ENCODE peak calls at places on chromosomes 4 and X, in four cellular contexts. J, F, E and U are unnamed samples. For H3K9me3, the result is how much of the 10 kb centered on the place peaks cover.

GRCh38 chrX:54182194-54182863 is 725 bp downstream of the FAM120C start:
- DNase-seq in J (peak), E (peak), F (peak), U (peak)

GRCh38 chrX:10198254-10198653 is 41.5 kb downstream of the CLCN4 start:
- DNase-seq in E (no peak), J (no peak), F (no peak), U (no peak)

GRCh38 chrX:133681416-133681815 is 266.1 kb upstream of the GPC4 start:
- DNase-seq in J (no peak), E (no peak), F (no peak), U (no peak)

GRCh38 chr4:156173937-156174336 is 220.3 kb upstream of the CTSO start:
- DNase-seq in E (no peak), J (no peak), F (no peak), U (no peak)

GRCh38 chrX:11533211-11533651 is 132.5 kb downstream of the ARHGAP6 start:
- DNase-seq in F (no peak), J (no peak), E (no peak), U (no peak)

GRCh38 chrX:9670136-9670905 is 95.3 kb downstream of the GPR143 start:
- DNase-seq in E (no peak), F (no peak), J (no peak), U (no peak)

GRCh38 chr4:187071896-187072295 is 348.2 kb upstream of the FAT1 start:
- DNase-seq in E (no peak), F (no peak), J (no peak), U (no peak)

GRCh38 chr4:150525321-150525868 is 56.6 kb upstream of the MAB21L2 start:
- DNase-seq in F (no peak), J (no peak), E (no peak), U (no peak)

GRCh38 chr4:124018383-124019317 is 622.1 kb downstream of the SPRY1 start:
- DNase-seq in F (peak), E (no peak), J (no peak), U (no peak)

GRCh38 chr4:157172011-157172410 is 48.5 kb upstream of the GRIA2 start:
- DNase-seq in J (no peak), F (no peak), E (no peak), U (no peak)

GRCh38 chr4:147842573-147842972 is 110.7 kb downstream of the ARHGAP10 start:
- DNase-seq in J (no peak), E (no peak), F (no peak), U (no peak)

GRCh38 chrX:154519389-154519788 is 3.4 kb upstream of the FAM3A start:
- DNase-seq in E (no peak), J (no peak), F (no peak), U (no peak)

GRCh38 chr4:87058272-87059073 is 123.7 kb downstream of the AFF1 start:
- DNase-seq in E (no peak), F (no peak), J (no peak), U (no peak)

GRCh38 chr4:42649870-42650269 is 7.0 kb downstream of the ATP8A1 start:
- DNase-seq in J (no peak), F (no peak), E (no peak), U (no peak)

GRCh38 chr4:13539047-13539720 is 5.1 kb downstream of the NKX3-2 start:
- DNase-seq in J (no peak), E (no peak), F (no peak), U (no peak)

GRCh38 chr4:1511441-1512041 is 105.3 kb upstream of the NKX1-1 start:
- DNase-seq in J (no peak), E (peak), F (peak), U (no peak)

GRCh38 chr4:11900277-11900676 is 471.6 kb upstream of the HS3ST1 start:
- DNase-seq in F (no peak), J (no peak), E (no peak), U (no peak)
- H3K9me3 ChIP-seq in F (under half), J (under half), E (under half), U (under half)

GRCh38 chrX:50082741-50083140 is 118.1 kb downstream of the AKAP4 start:
- DNase-seq in F (no peak), J (no peak), E (no peak), U (no peak)

GRCh38 chrX:50093627-50094026 is 107.2 kb downstream of the AKAP4 start:
- DNase-seq in E (no peak), J (no peak), F (peak), U (no peak)

GRCh38 chrX:50088645-50089044 is 112.2 kb downstream of the AKAP4 start:
- DNase-seq in F (no peak), E (no peak), J (no peak), U (no peak)
- H3K9me3 ChIP-seq in F (under half), E (under half), J (under half), U (under half)

GRCh38 chr4:168415911-168416310 is 64.4 kb downstream of the DDX60L start:
- DNase-seq in E (no peak), J (no peak), F (no peak), U (no peak)

GRCh38 chr4:168410681-168411080 is 69.6 kb downstream of the DDX60L start:
- DNase-seq in E (no peak), F (no peak), J (no peak), U (no peak)

GRCh38 chr4:168409089-168409801 is 71.0 kb downstream of the DDX60L start:
- DNase-seq in E (no peak), F (no peak), J (no peak), U (no peak)

GRCh38 chr4:168408620-168409019 is 71.7 kb downstream of the DDX60L start:
- DNase-seq in J (no peak), E (no peak), F (peak), U (no peak)

DNA sequence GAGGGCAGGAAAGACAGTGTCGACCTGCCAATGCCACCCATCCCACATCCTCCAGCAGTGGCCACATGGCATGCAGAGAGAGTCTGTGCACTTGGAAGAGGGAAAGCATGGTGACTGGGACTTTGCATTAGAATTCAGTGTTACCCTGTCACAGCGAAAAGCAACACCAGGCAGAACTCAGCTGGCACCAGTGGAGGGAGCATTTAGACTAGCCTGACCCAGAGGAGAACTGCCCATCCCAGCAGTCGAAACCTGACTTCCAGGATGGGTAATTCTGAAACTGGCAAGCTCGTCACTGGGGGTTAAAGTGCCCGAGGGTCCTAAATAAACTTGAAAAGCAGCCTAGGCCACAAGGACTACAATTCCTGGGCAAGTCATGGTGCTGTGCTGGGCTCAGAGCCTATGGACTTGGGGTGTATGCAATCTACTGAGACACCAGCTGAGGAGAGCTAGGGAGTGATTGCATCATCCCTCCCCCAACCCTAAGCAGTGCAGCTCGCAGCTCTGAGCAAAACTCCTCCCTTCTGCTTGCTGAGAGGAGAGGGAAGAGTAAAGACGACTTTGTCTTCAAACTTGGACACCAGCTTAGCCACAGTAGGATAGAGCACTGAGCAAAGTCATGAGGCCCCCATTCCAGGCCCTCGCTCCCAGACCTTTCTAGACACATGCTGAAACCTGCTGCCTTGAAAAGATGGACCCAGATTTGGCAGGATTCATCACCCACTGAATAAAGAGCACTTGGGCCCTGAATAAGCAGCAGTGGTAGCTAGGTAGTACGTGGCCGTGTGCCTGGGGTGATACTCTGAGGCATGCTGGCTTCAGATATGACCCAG is 68.8 kb downstream of the DDX60L start:
- DNase-seq in E (no peak), J (no peak), F (no peak), U (no peak)
- H3K9me3 ChIP-seq in E (under half), J (under half), F (under half), U (under half)

GRCh38 chr4:107893171-107894137 is 37.9 kb upstream of the CYP2U1 start:
- DNase-seq in E (no peak), J (no peak), F (no peak), U (no peak)

GRCh38 chr4:107888237-107888636 is 43.1 kb upstream of the CYP2U1 start:
- DNase-seq in J (no peak), E (no peak), F (no peak), U (no peak)

GRCh38 chr4:107894138-107894603 is 37.2 kb upstream of the CYP2U1 start:
- DNase-seq in J (no peak), E (no peak), F (peak), U (no peak)

GRCh38 chr4:107891299-107891698 is 40.0 kb upstream of the CYP2U1 start:
- DNase-seq in F (no peak), J (no peak), E (no peak), U (no peak)

GRCh38 chr4:107890779-107891178 is 40.6 kb upstream of the CYP2U1 start:
- DNase-seq in F (no peak), E (no peak), J (no peak), U (no peak)
- H3K9me3 ChIP-seq in F (under half), E (under half), J (under half), U (under half)

GRCh38 chr4:175215657-175216056 is 297.5 kb downstream of the ADAM29 start:
- DNase-seq in J (no peak), F (no peak), E (no peak), U (no peak)
- H3K9me3 ChIP-seq in J (under half), F (under half), E (under half), U (under half)

GRCh38 chrX:155841232-155841631 is 39.9 kb upstream of the VAMP7 start:
- DNase-seq in E (no peak), F (no peak), J (no peak), U (no peak)
- H3K9me3 ChIP-seq in E (under half), F (under half), J (under half), U (under half)

DNA sequence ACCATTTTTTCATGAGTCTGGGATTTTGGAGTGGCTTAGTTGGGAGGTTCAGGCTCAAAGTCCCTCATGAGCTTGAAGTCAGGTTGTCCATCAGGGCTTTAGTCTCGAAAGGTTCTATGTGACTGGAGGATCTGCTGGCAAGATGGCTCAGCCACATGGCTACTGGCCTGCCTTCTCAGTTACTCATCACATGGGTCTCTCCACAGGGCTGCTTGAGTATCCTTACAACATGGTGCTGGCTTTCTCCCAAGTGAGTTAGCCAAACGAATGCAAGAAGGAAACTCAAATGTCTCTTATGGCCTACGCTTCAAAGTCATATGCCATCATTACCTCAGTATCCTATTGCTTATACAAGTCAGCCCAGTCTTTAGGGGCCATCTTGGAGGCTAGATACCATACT is 106.3 kb upstream of the VCX3B start:
- DNase-seq in F (no peak), J (no peak), E (no peak), U (no peak)
- H3K9me3 ChIP-seq in F (under half), J (under half), E (under half), U (under half)

GRCh38 chr4:153684182-153685073 is at the start of gene TLR2:
- DNase-seq in J (peak), F (peak), E (peak), U (peak)
- H3K9me3 ChIP-seq in J (under half), F (under half), E (under half), U (under half)